ENCODE peak calls at places on chromosome 19, in seven cellular contexts. One of them, this sample, is unnamed.

GRCh38 chr19:49950956-49951526 is 9.9 kb downstream of the SIGLEC11 start:
- DNase-seq in activated T-helper 2 cell treated with anti-CD3 and anti-CD28 coated beads, Interferon-gamma antibody, Interleukin-2, Interleukin-4, amounts not matched to agents 10 μg/mL and 5 μg/mL and 100 μg/mL, durations not matched to agents 14 hours and 24 hours and 36 hours: no peak
- DNase-seq in AG04450: no peak
- DNase-seq in left cardiac atrium: no peak
- DNase-seq in Calu3: no peak
- DNase-seq in epithelial cell of esophagus: no peak
- DNase-seq in thoracic aorta: no peak
- DNase-seq in this sample: no peak

GRCh38 chr19:44748426-44749254 is at the start of gene BCL3:
- DNase-seq in AG04450: no peak
- DNase-seq in thoracic aorta: no peak
- DNase-seq in left cardiac atrium: peak
- DNase-seq in activated T-helper 2 cell treated with anti-CD3 and anti-CD28 coated beads, Interferon-gamma antibody, Interleukin-2, Interleukin-4, amounts not matched to agents 10 μg/mL and 5 μg/mL and 100 μg/mL, durations not matched to agents 14 hours and 24 hours and 36 hours: peak
- DNase-seq in Calu3: peak
- DNase-seq in epithelial cell of esophagus: peak
- DNase-seq in this sample: no peak

GRCh38 chr19:11798391-11799296 is at the start of gene ZNF491:
- DNase-seq in Calu3: peak
- DNase-seq in left cardiac atrium: peak
- DNase-seq in activated T-helper 2 cell treated with anti-CD3 and anti-CD28 coated beads, Interferon-gamma antibody, Interleukin-2, Interleukin-4, amounts not matched to agents 10 μg/mL and 5 μg/mL and 100 μg/mL, durations not matched to agents 14 hours and 24 hours and 36 hours: peak
- DNase-seq in epithelial cell of esophagus: peak
- DNase-seq in thoracic aorta: peak
- DNase-seq in AG04450: peak
- DNase-seq in this sample: peak

GRCh38 chr19:33440682-33441081 is 67.2 kb downstream of the CEBPG start:
- DNase-seq in Calu3: no peak
- DNase-seq in thoracic aorta: no peak
- DNase-seq in epithelial cell of esophagus: no peak
- DNase-seq in left cardiac atrium: peak
- DNase-seq in AG04450: no peak
- DNase-seq in activated T-helper 2 cell treated with anti-CD3 and anti-CD28 coated beads, Interferon-gamma antibody, Interleukin-2, Interleukin-4, amounts not matched to agents 10 μg/mL and 5 μg/mL and 100 μg/mL, durations not matched to agents 14 hours and 24 hours and 36 hours: no peak
- DNase-seq in this sample: no peak

GRCh38 chr19:15296841-15297415 is 35.4 kb downstream of the BRD4 start:
- DNase-seq in epithelial cell of esophagus: no peak
- DNase-seq in Calu3: no peak
- DNase-seq in AG04450: no peak
- DNase-seq in left cardiac atrium: no peak
- DNase-seq in thoracic aorta: no peak
- DNase-seq in activated T-helper 2 cell treated with anti-CD3 and anti-CD28 coated beads, Interferon-gamma antibody, Interleukin-2, Interleukin-4, amounts not matched to agents 10 μg/mL and 5 μg/mL and 100 μg/mL, durations not matched to agents 14 hours and 24 hours and 36 hours: no peak
- DNase-seq in this sample: no peak

GRCh38 chr19:49691243-49692101 is 556 bp downstream of the CPT1C start:
- DNase-seq in left cardiac atrium: peak
- DNase-seq in thoracic aorta: no peak
- DNase-seq in epithelial cell of esophagus: peak
- DNase-seq in Calu3: no peak
- DNase-seq in activated T-helper 2 cell treated with anti-CD3 and anti-CD28 coated beads, Interferon-gamma antibody, Interleukin-2, Interleukin-4, amounts not matched to agents 10 μg/mL and 5 μg/mL and 100 μg/mL, durations not matched to agents 14 hours and 24 hours and 36 hours: no peak
- DNase-seq in AG04450: no peak
- DNase-seq in this sample: no peak

GRCh38 chr19:47512183-47512947 is 2.5 kb downstream of the NAPA start:
- DNase-seq in epithelial cell of esophagus: peak
- DNase-seq in activated T-helper 2 cell treated with anti-CD3 and anti-CD28 coated beads, Interferon-gamma antibody, Interleukin-2, Interleukin-4, amounts not matched to agents 10 μg/mL and 5 μg/mL and 100 μg/mL, durations not matched to agents 14 hours and 24 hours and 36 hours: no peak
- DNase-seq in thoracic aorta: no peak
- DNase-seq in left cardiac atrium: no peak
- DNase-seq in Calu3: peak
- DNase-seq in AG04450: no peak
- DNase-seq in this sample: no peak

GRCh38 chr19:53772943-53773342 is 51.2 kb downstream of the NLRP12 start:
- DNase-seq in activated T-helper 2 cell treated with anti-CD3 and anti-CD28 coated beads, Interferon-gamma antibody, Interleukin-2, Interleukin-4, amounts not matched to agents 10 μg/mL and 5 μg/mL and 100 μg/mL, durations not matched to agents 14 hours and 24 hours and 36 hours: peak
- DNase-seq in AG04450: peak
- DNase-seq in left cardiac atrium: peak
- DNase-seq in epithelial cell of esophagus: peak
- DNase-seq in Calu3: peak
- DNase-seq in thoracic aorta: peak
- DNase-seq in this sample: no peak

GRCh38 chr19:38707512-38708114 is 36.7 kb downstream of the CAPN12 start:
- DNase-seq in AG04450: no peak
- DNase-seq in thoracic aorta: no peak
- DNase-seq in epithelial cell of esophagus: no peak
- DNase-seq in left cardiac atrium: peak
- DNase-seq in Calu3: peak
- DNase-seq in activated T-helper 2 cell treated with anti-CD3 and anti-CD28 coated beads, Interferon-gamma antibody, Interleukin-2, Interleukin-4, amounts not matched to agents 10 μg/mL and 5 μg/mL and 100 μg/mL, durations not matched to agents 14 hours and 24 hours and 36 hours: no peak
- DNase-seq in this sample: no peak

GRCh38 chr19:51317968-51318367 is 6.5 kb downstream of the IGLON5 start:
- DNase-seq in activated T-helper 2 cell treated with anti-CD3 and anti-CD28 coated beads, Interferon-gamma antibody, Interleukin-2, Interleukin-4, amounts not matched to agents 10 μg/mL and 5 μg/mL and 100 μg/mL, durations not matched to agents 14 hours and 24 hours and 36 hours: no peak
- DNase-seq in thoracic aorta: no peak
- DNase-seq in left cardiac atrium: no peak
- DNase-seq in epithelial cell of esophagus: no peak
- DNase-seq in AG04450: no peak
- DNase-seq in Calu3: no peak
- DNase-seq in this sample: no peak

GRCh38 chr19:5337886-5338595 is 2.6 kb downstream of the PTPRS start:
- DNase-seq in epithelial cell of esophagus: no peak
- DNase-seq in AG04450: no peak
- DNase-seq in thoracic aorta: no peak
- DNase-seq in Calu3: no peak
- DNase-seq in left cardiac atrium: no peak
- DNase-seq in activated T-helper 2 cell treated with anti-CD3 and anti-CD28 coated beads, Interferon-gamma antibody, Interleukin-2, Interleukin-4, amounts not matched to agents 10 μg/mL and 5 μg/mL and 100 μg/mL, durations not matched to agents 14 hours and 24 hours and 36 hours: no peak
- DNase-seq in this sample: no peak

GRCh38 chr19:18612772-18613588 is at the start of gene TMEM59L:
- DNase-seq in thoracic aorta: no peak
- DNase-seq in AG04450: no peak
- DNase-seq in epithelial cell of esophagus: no peak
- DNase-seq in left cardiac atrium: no peak
- DNase-seq in Calu3: no peak
- DNase-seq in activated T-helper 2 cell treated with anti-CD3 and anti-CD28 coated beads, Interferon-gamma antibody, Interleukin-2, Interleukin-4, amounts not matched to agents 10 μg/mL and 5 μg/mL and 100 μg/mL, durations not matched to agents 14 hours and 24 hours and 36 hours: no peak
- DNase-seq in this sample: no peak

GRCh38 chr19:39498262-39499081 is at the start of gene DLL3:
- DNase-seq in left cardiac atrium: no peak
- DNase-seq in epithelial cell of esophagus: peak
- DNase-seq in Calu3: no peak
- DNase-seq in AG04450: no peak
- DNase-seq in thoracic aorta: no peak
- DNase-seq in activated T-helper 2 cell treated with anti-CD3 and anti-CD28 coated beads, Interferon-gamma antibody, Interleukin-2, Interleukin-4, amounts not matched to agents 10 μg/mL and 5 μg/mL and 100 μg/mL, durations not matched to agents 14 hours and 24 hours and 36 hours: no peak
- DNase-seq in this sample: no peak

GRCh38 chr19:10987621-10988297 is 26.9 kb downstream of the SMARCA4 start:
- DNase-seq in thoracic aorta: no peak
- DNase-seq in activated T-helper 2 cell treated with anti-CD3 and anti-CD28 coated beads, Interferon-gamma antibody, Interleukin-2, Interleukin-4, amounts not matched to agents 10 μg/mL and 5 μg/mL and 100 μg/mL, durations not matched to agents 14 hours and 24 hours and 36 hours: no peak
- DNase-seq in Calu3: no peak
- DNase-seq in AG04450: no peak
- DNase-seq in left cardiac atrium: no peak
- DNase-seq in epithelial cell of esophagus: no peak
- DNase-seq in this sample: no peak

GRCh38 chr19:14718522-14719113 is 28.8 kb downstream of the ZNF333 start:
- DNase-seq in thoracic aorta: no peak
- DNase-seq in Calu3: no peak
- DNase-seq in epithelial cell of esophagus: no peak
- DNase-seq in activated T-helper 2 cell treated with anti-CD3 and anti-CD28 coated beads, Interferon-gamma antibody, Interleukin-2, Interleukin-4, amounts not matched to agents 10 μg/mL and 5 μg/mL and 100 μg/mL, durations not matched to agents 14 hours and 24 hours and 36 hours: no peak
- DNase-seq in left cardiac atrium: no peak
- DNase-seq in AG04450: no peak
- DNase-seq in this sample: no peak

GRCh38 chr19:51600940-51601575 is 29.1 kb downstream of the SIGLEC5 start:
- DNase-seq in Calu3: no peak
- DNase-seq in epithelial cell of esophagus: no peak
- DNase-seq in AG04450: no peak
- DNase-seq in thoracic aorta: no peak
- DNase-seq in activated T-helper 2 cell treated with anti-CD3 and anti-CD28 coated beads, Interferon-gamma antibody, Interleukin-2, Interleukin-4, amounts not matched to agents 10 μg/mL and 5 μg/mL and 100 μg/mL, durations not matched to agents 14 hours and 24 hours and 36 hours: no peak
- DNase-seq in left cardiac atrium: no peak
- DNase-seq in this sample: peak

GRCh38 chr19:51059715-51060114 is 5.2 kb downstream of the KLK13 start:
- DNase-seq in epithelial cell of esophagus: no peak
- DNase-seq in Calu3: no peak
- DNase-seq in activated T-helper 2 cell treated with anti-CD3 and anti-CD28 coated beads, Interferon-gamma antibody, Interleukin-2, Interleukin-4, amounts not matched to agents 10 μg/mL and 5 μg/mL and 100 μg/mL, durations not matched to agents 14 hours and 24 hours and 36 hours: no peak
- DNase-seq in left cardiac atrium: no peak
- DNase-seq in AG04450: no peak
- DNase-seq in thoracic aorta: no peak
- DNase-seq in this sample: no peak

GRCh38 chr19:35618857-35619256 is 6.3 kb downstream of the HAUS5 start:
- DNase-seq in Calu3: no peak
- DNase-seq in left cardiac atrium: no peak
- DNase-seq in activated T-helper 2 cell treated with anti-CD3 and anti-CD28 coated beads, Interferon-gamma antibody, Interleukin-2, Interleukin-4, amounts not matched to agents 10 μg/mL and 5 μg/mL and 100 μg/mL, durations not matched to agents 14 hours and 24 hours and 36 hours: no peak
- DNase-seq in epithelial cell of esophagus: no peak
- DNase-seq in thoracic aorta: no peak
- DNase-seq in AG04450: no peak
- DNase-seq in this sample: no peak

GRCh38 chr19:2534374-2535050 is 58.6 kb downstream of the GADD45B start:
- DNase-seq in thoracic aorta: no peak
- DNase-seq in AG04450: no peak
- DNase-seq in epithelial cell of esophagus: no peak
- DNase-seq in left cardiac atrium: no peak
- DNase-seq in activated T-helper 2 cell treated with anti-CD3 and anti-CD28 coated beads, Interferon-gamma antibody, Interleukin-2, Interleukin-4, amounts not matched to agents 10 μg/mL and 5 μg/mL and 100 μg/mL, durations not matched to agents 14 hours and 24 hours and 36 hours: no peak
- DNase-seq in Calu3: no peak
- DNase-seq in this sample: no peak

GRCh38 chr19:1455336-1456120 is 5.6 kb downstream of the APC2 start:
- DNase-seq in activated T-helper 2 cell treated with anti-CD3 and anti-CD28 coated beads, Interferon-gamma antibody, Interleukin-2, Interleukin-4, amounts not matched to agents 10 μg/mL and 5 μg/mL and 100 μg/mL, durations not matched to agents 14 hours and 24 hours and 36 hours: peak
- DNase-seq in thoracic aorta: peak
- DNase-seq in Calu3: peak
- DNase-seq in AG04450: no peak
- DNase-seq in epithelial cell of esophagus: peak
- DNase-seq in left cardiac atrium: peak
- DNase-seq in this sample: no peak

GRCh38 chr19:8973501-8974091 is 36.6 kb downstream of the MUC16 start:
- DNase-seq in Calu3: no peak
- DNase-seq in activated T-helper 2 cell treated with anti-CD3 and anti-CD28 coated beads, Interferon-gamma antibody, Interleukin-2, Interleukin-4, amounts not matched to agents 10 μg/mL and 5 μg/mL and 100 μg/mL, durations not matched to agents 14 hours and 24 hours and 36 hours: no peak
- DNase-seq in left cardiac atrium: no peak
- DNase-seq in epithelial cell of esophagus: peak
- DNase-seq in thoracic aorta: no peak
- DNase-seq in AG04450: no peak
- DNase-seq in this sample: no peak

GRCh38 chr19:7516281-7516862 is 469 bp downstream of the ZNF358 start:
- DNase-seq in left cardiac atrium: no peak
- DNase-seq in activated T-helper 2 cell treated with anti-CD3 and anti-CD28 coated beads, Interferon-gamma antibody, Interleukin-2, Interleukin-4, amounts not matched to agents 10 μg/mL and 5 μg/mL and 100 μg/mL, durations not matched to agents 14 hours and 24 hours and 36 hours: no peak
- DNase-seq in Calu3: no peak
- DNase-seq in epithelial cell of esophagus: no peak
- DNase-seq in thoracic aorta: no peak
- DNase-seq in AG04450: no peak
- DNase-seq in this sample: no peak

GRCh38 chr19:42196011-42197001 is 21.2 kb downstream of the DEDD2 start:
- DNase-seq in AG04450: no peak
- DNase-seq in activated T-helper 2 cell treated with anti-CD3 and anti-CD28 coated beads, Interferon-gamma antibody, Interleukin-2, Interleukin-4, amounts not matched to agents 10 μg/mL and 5 μg/mL and 100 μg/mL, durations not matched to agents 14 hours and 24 hours and 36 hours: no peak
- DNase-seq in left cardiac atrium: no peak
- DNase-seq in thoracic aorta: no peak
- DNase-seq in Calu3: no peak
- DNase-seq in epithelial cell of esophagus: no peak
- DNase-seq in this sample: no peak

GRCh38 chr19:36409841-36410240 is 8.6 kb downstream of the ZFP82 start:
- DNase-seq in activated T-helper 2 cell treated with anti-CD3 and anti-CD28 coated beads, Interferon-gamma antibody, Interleukin-2, Interleukin-4, amounts not matched to agents 10 μg/mL and 5 μg/mL and 100 μg/mL, durations not matched to agents 14 hours and 24 hours and 36 hours: no peak
- DNase-seq in Calu3: no peak
- DNase-seq in left cardiac atrium: no peak
- DNase-seq in epithelial cell of esophagus: no peak
- DNase-seq in thoracic aorta: no peak
- DNase-seq in AG04450: no peak
- DNase-seq in this sample: no peak

GRCh38 chr19:52170863-52171320 is 529 bp downstream of the ZNF836 start:
- DNase-seq in AG04450: no peak
- DNase-seq in activated T-helper 2 cell treated with anti-CD3 and anti-CD28 coated beads, Interferon-gamma antibody, Interleukin-2, Interleukin-4, amounts not matched to agents 10 μg/mL and 5 μg/mL and 100 μg/mL, durations not matched to agents 14 hours and 24 hours and 36 hours: no peak
- DNase-seq in left cardiac atrium: no peak
- DNase-seq in epithelial cell of esophagus: no peak
- DNase-seq in thoracic aorta: no peak
- DNase-seq in Calu3: peak
- DNase-seq in this sample: no peak

GRCh38 chr19:49120868-49121267 is 1.5 kb downstream of the PPFIA3 start:
- DNase-seq in AG04450: no peak
- DNase-seq in left cardiac atrium: no peak
- DNase-seq in epithelial cell of esophagus: no peak
- DNase-seq in activated T-helper 2 cell treated with anti-CD3 and anti-CD28 coated beads, Interferon-gamma antibody, Interleukin-2, Interleukin-4, amounts not matched to agents 10 μg/mL and 5 μg/mL and 100 μg/mL, durations not matched to agents 14 hours and 24 hours and 36 hours: no peak
- DNase-seq in thoracic aorta: no peak
- DNase-seq in Calu3: no peak
- DNase-seq in this sample: no peak

GRCh38 chr19:4197625-4198466 is 15.4 kb downstream of the ANKRD24 start:
- DNase-seq in Calu3: no peak
- DNase-seq in AG04450: no peak
- DNase-seq in epithelial cell of esophagus: no peak
- DNase-seq in thoracic aorta: no peak
- DNase-seq in left cardiac atrium: no peak
- DNase-seq in activated T-helper 2 cell treated with anti-CD3 and anti-CD28 coated beads, Interferon-gamma antibody, Interleukin-2, Interleukin-4, amounts not matched to agents 10 μg/mL and 5 μg/mL and 100 μg/mL, durations not matched to agents 14 hours and 24 hours and 36 hours: no peak
- DNase-seq in this sample: no peak

GRCh38 chr19:18397242-18398202 is at the start of gene LRRC25:
- DNase-seq in left cardiac atrium: peak
- DNase-seq in Calu3: no peak
- DNase-seq in epithelial cell of esophagus: no peak
- DNase-seq in thoracic aorta: no peak
- DNase-seq in activated T-helper 2 cell treated with anti-CD3 and anti-CD28 coated beads, Interferon-gamma antibody, Interleukin-2, Interleukin-4, amounts not matched to agents 10 μg/mL and 5 μg/mL and 100 μg/mL, durations not matched to agents 14 hours and 24 hours and 36 hours: no peak
- DNase-seq in AG04450: no peak
- DNase-seq in this sample: no peak

GRCh38 chr19:55095260-55096060 is 19.8 kb downstream of the EPS8L1 start:
- DNase-seq in AG04450: no peak
- DNase-seq in Calu3: no peak
- DNase-seq in epithelial cell of esophagus: no peak
- DNase-seq in left cardiac atrium: no peak
- DNase-seq in thoracic aorta: no peak
- DNase-seq in activated T-helper 2 cell treated with anti-CD3 and anti-CD28 coated beads, Interferon-gamma antibody, Interleukin-2, Interleukin-4, amounts not matched to agents 10 μg/mL and 5 μg/mL and 100 μg/mL, durations not matched to agents 14 hours and 24 hours and 36 hours: no peak
- DNase-seq in this sample: no peak

GRCh38 chr19:15337202-15337601 is 4.9 kb upstream of the BRD4 start:
- DNase-seq in thoracic aorta: no peak
- DNase-seq in Calu3: no peak
- DNase-seq in activated T-helper 2 cell treated with anti-CD3 and anti-CD28 coated beads, Interferon-gamma antibody, Interleukin-2, Interleukin-4, amounts not matched to agents 10 μg/mL and 5 μg/mL and 100 μg/mL, durations not matched to agents 14 hours and 24 hours and 36 hours: no peak
- DNase-seq in AG04450: no peak
- DNase-seq in epithelial cell of esophagus: no peak
- DNase-seq in left cardiac atrium: no peak
- DNase-seq in this sample: no peak

GRCh38 chr19:35908977-35909683 is 1.0 kb upstream of the TYROBP start:
- DNase-seq in Calu3: no peak
- DNase-seq in activated T-helper 2 cell treated with anti-CD3 and anti-CD28 coated beads, Interferon-gamma antibody, Interleukin-2, Interleukin-4, amounts not matched to agents 10 μg/mL and 5 μg/mL and 100 μg/mL, durations not matched to agents 14 hours and 24 hours and 36 hours: no peak
- DNase-seq in thoracic aorta: no peak
- DNase-seq in AG04450: no peak
- DNase-seq in left cardiac atrium: peak
- DNase-seq in epithelial cell of esophagus: no peak
- DNase-seq in this sample: peak

GRCh38 chr19:16943942-16944625 is 55.3 kb downstream of the F2RL3 start:
- DNase-seq in Calu3: no peak
- DNase-seq in epithelial cell of esophagus: no peak
- DNase-seq in AG04450: no peak
- DNase-seq in left cardiac atrium: no peak
- DNase-seq in thoracic aorta: no peak
- DNase-seq in activated T-helper 2 cell treated with anti-CD3 and anti-CD28 coated beads, Interferon-gamma antibody, Interleukin-2, Interleukin-4, amounts not matched to agents 10 μg/mL and 5 μg/mL and 100 μg/mL, durations not matched to agents 14 hours and 24 hours and 36 hours: no peak
- DNase-seq in this sample: no peak

GRCh38 chr19:55075366-55075998 is at the start of gene EPS8L1:
- DNase-seq in thoracic aorta: no peak
- DNase-seq in Calu3: peak
- DNase-seq in epithelial cell of esophagus: peak
- DNase-seq in activated T-helper 2 cell treated with anti-CD3 and anti-CD28 coated beads, Interferon-gamma antibody, Interleukin-2, Interleukin-4, amounts not matched to agents 10 μg/mL and 5 μg/mL and 100 μg/mL, durations not matched to agents 14 hours and 24 hours and 36 hours: no peak
- DNase-seq in left cardiac atrium: peak
- DNase-seq in AG04450: no peak
- DNase-seq in this sample: no peak

GRCh38 chr19:1389033-1389940 is 5.6 kb downstream of the NDUFS7 start:
- DNase-seq in left cardiac atrium: no peak
- DNase-seq in AG04450: no peak
- DNase-seq in activated T-helper 2 cell treated with anti-CD3 and anti-CD28 coated beads, Interferon-gamma antibody, Interleukin-2, Interleukin-4, amounts not matched to agents 10 μg/mL and 5 μg/mL and 100 μg/mL, durations not matched to agents 14 hours and 24 hours and 36 hours: no peak
- DNase-seq in epithelial cell of esophagus: no peak
- DNase-seq in Calu3: no peak
- DNase-seq in thoracic aorta: no peak
- DNase-seq in this sample: no peak